ENCODE peak calls at places on chromosomes 7 and 10, in four cellular contexts. N, P, E and G are unnamed samples.

GRCh38 chr10:116444527-116445142 is 17.0 kb downstream of the PNLIPRP3 start:
- DNase-seq in E (peak), N (peak), P (peak), G (peak)

GRCh38 chr7:84372712-84373111 is 178.1 kb upstream of the SEMA3A start:
- DNase-seq in E (no peak), P (no peak), N (no peak), G (no peak)

GRCh38 chr10:96440257-96441125 is 73.2 kb downstream of the TLL2 start:
- DNase-seq in P (no peak), E (no peak), N (no peak), G (no peak)

GRCh38 chr7:51069411-51070083 is 247.1 kb downstream of the COBL start:
- DNase-seq in P (no peak), N (no peak), E (peak), G (no peak)

GRCh38 chr7:79553811-79554555 is 100.5 kb upstream of the MAGI2 start:
- DNase-seq in E (peak), N (no peak), P (peak), G (no peak)

GRCh38 chr7:369476-369980 is 79.6 kb downstream of the FOXL3 start:
- DNase-seq in N (no peak), P (no peak), E (no peak), G (no peak)

GRCh38 chr7:151686016-151686766 is 166.5 kb upstream of the RHEB start:
- DNase-seq in P (no peak), N (no peak), E (no peak), G (no peak)

GRCh38 chr7:17623546-17624185 is 316.6 kb downstream of the SNX13 start:
- DNase-seq in P (peak), E (no peak), N (no peak), G (no peak)

GRCh38 chr10:11440250-11441150 is 170.9 kb downstream of the USP6NL start:
- DNase-seq in N (no peak), E (no peak), P (no peak), G (no peak)

GRCh38 chr7:9200666-9201065 is 767.3 kb downstream of the NXPH1 start:
- DNase-seq in N (no peak), P (no peak), E (no peak), G (no peak)

GRCh38 chr7:82105463-82105862 is 335.6 kb upstream of the HGF start:
- DNase-seq in P (peak), E (peak), N (no peak), G (no peak)

GRCh38 chr7:116713918-116714317 is 41.9 kb downstream of the MET start:
- DNase-seq in N (no peak), E (peak), P (peak), G (no peak)

GRCh38 chr10:98074315-98074911 is 44.0 kb upstream of the CRTAC1 start:
- DNase-seq in N (peak), P (no peak), E (peak), G (no peak)

GRCh38 chr7:151339651-151340377 is 1.8 kb upstream of the NUB1 start:
- DNase-seq in N (no peak), P (no peak), E (no peak), G (no peak)

GRCh38 chr7:801940-802364 is 30.3 kb upstream of the SUN1 start:
- DNase-seq in E (no peak), N (no peak), P (no peak), G (no peak)

GRCh38 chr7:71613316-71613715 is 481.4 kb downstream of the GALNT17 start:
- DNase-seq in P (no peak), E (no peak), N (no peak), G (no peak)

GRCh38 chr7:16961650-16962049 is 79.9 kb upstream of the AGR3 start:
- DNase-seq in P (peak), N (no peak), E (no peak), G (no peak)

GRCh38 chr7:140260767-140261486 is 84.1 kb upstream of the KDM7A start:
- DNase-seq in N (no peak), P (no peak), E (no peak), G (no peak)

GRCh38 chr10:80187465-80188409 is 17.6 kb downstream of the ANXA11 start:
- DNase-seq in N (no peak), P (no peak), E (peak), G (no peak)

GRCh38 chr10:62582804-62583208 is 208.6 kb downstream of the ZNF365 start:
- DNase-seq in P (peak), N (no peak), E (peak), G (peak)

GRCh38 chr7:159046300-159046699 is 98.4 kb downstream of the VIPR2 start:
- DNase-seq in E (no peak), P (no peak), N (no peak), G (no peak)

GRCh38 chr10:28910960-28911359 is 233.6 kb downstream of the BAMBI start:
- DNase-seq in E (peak), P (peak), N (no peak), G (no peak)

GRCh38 chr10:127293640-127294039 is 97.2 kb upstream of the INSYN2A start:
- DNase-seq in N (no peak), E (no peak), P (no peak), G (no peak)

GRCh38 chr7:73920406-73921134 is 59.6 kb downstream of the TMEM270 start:
- DNase-seq in E (no peak), P (no peak), N (no peak), G (no peak)

GRCh38 chr7:47211467-47212121 is 370.3 kb downstream of the TNS3 start:
- DNase-seq in N (no peak), P (no peak), E (no peak), G (no peak)

GRCh38 chr10:3132036-3133025 is 40.3 kb downstream of the PITRM1 start:
- DNase-seq in E (no peak), P (no peak), N (no peak), G (no peak)

GRCh38 chr7:144787127-144787526 is 48.7 kb downstream of the TPK1 start:
- DNase-seq in P (no peak), E (peak), N (peak), G (no peak)
- TF ChIP-seq CTCF in P (no peak), E (peak), N (peak), G (no peak)

GRCh38 chr10:131400518-131400917 is 89.0 kb upstream of the TCERG1L start:
- DNase-seq in E (no peak), P (no peak), N (no peak), G (no peak)

GRCh38 chr10:131391991-131392390 is 80.5 kb upstream of the TCERG1L start:
- DNase-seq in P (no peak), E (no peak), N (no peak), G (no peak)

GRCh38 chr10:131398166-131398565 is 86.6 kb upstream of the TCERG1L start:
- DNase-seq in P (no peak), E (no peak), N (no peak), G (no peak)

GRCh38 chr10:131396108-131397010 is 84.8 kb upstream of the TCERG1L start:
- DNase-seq in N (no peak), P (no peak), E (no peak), G (no peak)
- TF ChIP-seq CTCF in N (no peak), P (no peak), E (no peak), G (no peak)

GRCh38 chr10:107865691-107866090 is 701.2 kb upstream of the SORCS1 start:
- DNase-seq in E (no peak), P (no peak), N (no peak), G (no peak)
- TF ChIP-seq CTCF in E (no peak), P (no peak), N (no peak), G (no peak)

GRCh38 chr10:45560262-45560661 is 112.3 kb downstream of the ZFAND4 start:
- DNase-seq in E (no peak), N (no peak), P (no peak), G (no peak)
- TF ChIP-seq CTCF in E (no peak), N (no peak), P (no peak), G (no peak)

DNA sequence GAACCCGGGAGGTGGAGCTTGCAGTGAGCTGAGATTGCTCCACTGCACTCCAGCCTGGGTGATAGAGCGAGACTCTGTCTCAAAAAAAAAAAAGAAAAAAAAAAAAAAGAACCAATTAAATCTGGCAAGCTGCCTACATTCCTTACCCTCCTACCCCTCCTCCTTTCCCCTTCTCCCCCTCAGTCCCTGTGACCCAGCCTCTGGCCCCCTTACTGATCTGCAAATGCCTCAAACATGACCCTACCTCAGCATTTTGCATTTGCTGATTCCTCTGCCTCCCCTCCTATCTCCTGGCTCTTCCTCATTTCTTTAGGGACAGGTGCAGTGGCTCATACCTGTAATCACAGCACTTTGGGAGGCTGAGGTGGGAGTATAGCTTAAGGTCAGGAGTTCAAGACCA is 19.3 kb downstream of the CDHR3 start:
- DNase-seq in N (no peak), E (no peak), P (no peak), G (no peak)
- TF ChIP-seq CTCF in N (no peak), E (no peak), P (no peak), G (no peak)

DNA sequence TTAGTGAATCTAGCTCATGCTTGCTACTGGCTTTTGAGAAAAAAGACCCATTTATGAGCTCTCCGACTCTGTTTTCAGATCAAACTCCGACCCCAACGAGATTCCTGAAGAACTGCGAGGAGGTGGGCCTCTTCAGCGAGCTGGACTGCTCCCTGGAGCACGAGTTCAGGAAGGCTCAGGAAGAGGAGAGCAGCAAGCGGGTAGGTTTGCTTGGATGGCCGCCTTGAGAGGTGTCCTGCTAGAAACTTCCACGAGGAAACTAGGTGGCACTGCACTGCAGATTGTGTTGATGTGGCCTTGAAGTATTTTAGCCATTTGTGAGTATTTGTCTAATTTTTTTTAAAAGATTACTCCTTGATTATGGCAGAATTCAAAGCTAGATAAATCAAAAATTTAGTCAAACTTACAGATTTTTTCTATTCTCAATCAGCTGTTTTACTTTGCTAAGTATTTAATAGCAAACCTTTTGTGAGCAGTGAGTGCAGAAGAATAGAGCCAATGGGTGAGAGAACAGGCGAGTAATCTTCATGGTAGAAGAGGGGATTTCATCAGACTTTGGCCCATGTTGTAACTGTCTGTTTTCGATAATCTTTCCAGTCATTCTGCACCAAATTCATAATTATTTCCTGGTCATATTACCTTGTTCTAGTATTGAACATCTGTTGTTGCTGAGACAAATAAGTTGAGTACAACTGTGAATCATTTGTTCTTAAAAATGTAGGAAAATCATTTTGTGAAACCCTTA is 95.4 kb downstream of the CREB5 start:
- DNase-seq in P (no peak), E (no peak), N (no peak), G (no peak)
- TF ChIP-seq CTCF in P (no peak), E (no peak), N (no peak), G (no peak)

GRCh38 chr10:23521735-23522134 is 82.9 kb downstream of the OTUD1 start:
- DNase-seq in N (no peak), P (no peak), E (no peak), G (no peak)

GRCh38 chr10:23522345-23522744 is 83.5 kb downstream of the OTUD1 start:
- DNase-seq in N (no peak), P (no peak), E (peak), G (no peak)

GRCh38 chr10:23528419-23528818 is 89.5 kb downstream of the OTUD1 start:
- DNase-seq in P (no peak), E (no peak), N (no peak), G (no peak)

GRCh38 chr10:23523251-23523650 is 84.4 kb downstream of the OTUD1 start:
- DNase-seq in P (no peak), E (no peak), N (no peak), G (no peak)

GRCh38 chr10:23525406-23525805 is 86.5 kb downstream of the OTUD1 start:
- DNase-seq in N (no peak), P (peak), E (peak), G (no peak)
- TF ChIP-seq CTCF in N (no peak), P (peak), E (peak), G (peak)

GRCh38 chr10:25564351-25564750 is 369.7 kb upstream of the MYO3A start:
- DNase-seq in P (no peak), N (no peak), E (no peak), G (no peak)
- TF ChIP-seq CTCF in P (no peak), N (no peak), E (no peak), G (no peak)